ENCODE peak calls at places on chromosomes 13 and 19, in six cellular contexts. U is IMR-90, X is H9, T is neuronal stem cell, H is H1, Z is trophoblast cell. S is an unnamed sample.
A peak's percentile ranks its signal among the peaks of the same experiment; 100 is the strongest.

GRCh38 chr13:51778407-51778806 is 25.6 kb downstream of the DHRS12 start:
- DNase-seq in X (no peak), U (no peak), T (no peak), H (no peak), Z (no peak), S (no peak)

GRCh38 chr19:36215276-36216171 is 618 bp downstream of the ZNF146 start:
- DNase-seq in U (peak; percentile 62), X (no peak), T (peak; percentile 5), H (no peak), Z (no peak), S (peak; percentile 70)

GRCh38 chr19:41876847-41877489 is at the start of gene CD79A:
- DNase-seq in T (no peak), H (no peak), U (no peak), Z (no peak), X (no peak), S (no peak)

GRCh38 chr13:48500652-48501197 is 32.2 kb downstream of the RCBTB2 start:
- DNase-seq in Z (peak; percentile 60), U (peak; percentile 96), X (no peak), H (no peak), T (no peak), S (peak; percentile 87)

GRCh38 chr13:112777637-112778406 is 88.0 kb downstream of the ATP11A start:
- DNase-seq in Z (peak; percentile 60), X (no peak), T (no peak), H (no peak), U (no peak), S (no peak)

GRCh38 chr13:78589206-78589605 is 14.1 kb downstream of the POU4F1 start:
- DNase-seq in U (peak; percentile 9), Z (no peak), T (peak; percentile 79), H (no peak), X (peak; percentile 71), S (no peak)

GRCh38 chr13:97310809-97311436 is 88.8 kb downstream of the MBNL2 start:
- DNase-seq in T (no peak), U (no peak), Z (no peak), H (no peak), X (no peak), S (no peak)

GRCh38 chr19:55095260-55096060 is 19.8 kb downstream of the EPS8L1 start:
- DNase-seq in X (peak; percentile 61), Z (no peak), H (no peak), T (no peak), U (no peak), S (no peak)

GRCh38 chr19:16078759-16079707 is 2.7 kb downstream of the TPM4 start:
- DNase-seq in H (no peak), T (no peak), Z (peak; percentile 81), U (peak; percentile 98), X (no peak), S (peak; percentile 95)

GRCh38 chr13:47117268-47117667 is 220.4 kb upstream of the HTR2A start:
- DNase-seq in X (no peak), Z (no peak), H (no peak), T (no peak), U (peak; percentile 89), S (peak; percentile 76)

GRCh38 chr13:98411617-98412310 is 165.1 kb downstream of the STK24 start:
- DNase-seq in Z (peak; percentile 13), X (no peak), T (no peak), H (no peak), U (no peak), S (no peak)

GRCh38 chr19:35213678-35214632 is 14.6 kb downstream of the FAM187B start:
- DNase-seq in U (peak; percentile 64), X (no peak), Z (peak; percentile 33), T (no peak), H (no peak), S (no peak)

GRCh38 chr13:41458187-41458938 is 1.0 kb downstream of the RGCC start:
- DNase-seq in H (no peak), Z (peak; percentile 29), X (peak; percentile 42), T (no peak), U (peak; percentile 46), S (peak; percentile 34)

GRCh38 chr13:105184221-105184620 is 1351.2 kb downstream of the EFNB2 start:
- DNase-seq in X (no peak), H (no peak), U (no peak), Z (no peak), T (no peak), S (no peak)

GRCh38 chr19:42252365-42253244 is 2.3 kb downstream of the ERF start:
- DNase-seq in H (no peak), X (no peak), U (peak; percentile 68), Z (no peak), T (no peak), S (peak; percentile 81)

GRCh38 chr13:26328326-26328725 is 74.4 kb downstream of the CDK8 start:
- DNase-seq in H (no peak), Z (no peak), X (no peak), T (no peak), U (no peak), S (peak; percentile 28)

GRCh38 chr19:18401580-18402112 is 4.2 kb upstream of the LRRC25 start:
- DNase-seq in Z (peak; percentile 77), U (peak; percentile 69), H (no peak), X (no peak), T (no peak), S (peak; percentile 82)

GRCh38 chr13:110309159-110309476 is 2.0 kb downstream of the COL4A2 start:
- DNase-seq in U (no peak), T (no peak), H (no peak), Z (no peak), X (no peak), S (no peak)

GRCh38 chr19:53157601-53158000 is 1.3 kb downstream of the ZNF347 start:
- DNase-seq in U (peak; percentile 13), H (no peak), X (peak; percentile 42), T (peak; percentile 11), Z (no peak), S (peak; percentile 15)

GRCh38 chr13:44013666-44014291 is 134.1 kb downstream of the LACC1 start:
- DNase-seq in Z (no peak), X (no peak), H (no peak), T (no peak), U (peak; percentile 77), S (peak; percentile 85)

GRCh38 chr13:27182844-27183497 is 11.4 kb upstream of the USP12 start:
- DNase-seq in U (peak; percentile 95), X (no peak), H (no peak), Z (peak; percentile 20), T (no peak), S (peak; percentile 98)

DNA sequence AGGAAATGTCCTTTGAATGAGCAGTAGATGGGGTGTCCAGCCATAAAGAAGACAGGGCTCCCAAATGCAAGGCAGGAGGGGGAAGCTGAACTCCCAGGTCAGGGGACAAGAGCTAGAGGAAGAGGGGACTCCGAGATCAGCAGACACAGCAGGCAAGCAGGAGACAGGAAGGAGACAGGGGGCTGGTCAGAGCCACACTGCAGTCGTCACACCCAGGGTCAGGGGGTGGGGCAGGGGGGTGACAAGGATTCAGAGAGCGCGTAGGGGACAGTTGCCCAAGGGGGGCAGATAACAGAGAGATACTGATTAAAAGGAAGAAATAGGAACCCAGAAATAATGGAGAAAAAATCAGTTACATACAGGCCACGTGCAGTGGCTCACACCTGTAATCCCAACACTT is 3.2 kb downstream of the HSD17B14 start:
- DNase-seq in X (no peak), T (no peak), H (no peak), U (no peak), Z (no peak), S (no peak)
- H3K9me3 ChIP-seq in X (no peaks in the 10 kb centered on the region), T (no peaks in the 10 kb centered on the region), H (no peaks in the 10 kb centered on the region), U (no peaks in the 10 kb centered on the region), Z (no peaks in the 10 kb centered on the region), S (no peaks in the 10 kb centered on the region)

GRCh38 chr13:33377825-33378224 is 92.3 kb upstream of the STARD13 start:
- DNase-seq in H (no peak), U (no peak), X (no peak), Z (no peak), T (no peak), S (no peak)

GRCh38 chr13:33381906-33382305 is 96.4 kb upstream of the STARD13 start:
- DNase-seq in Z (peak; percentile 37), H (no peak), X (no peak), U (no peak), T (no peak), S (no peak)

GRCh38 chr13:33379597-33379996 is 94.0 kb upstream of the STARD13 start:
- DNase-seq in T (no peak), H (no peak), Z (no peak), X (peak; percentile 43), U (no peak), S (no peak)

GRCh38 chr13:33383724-33384577 is 98.4 kb upstream of the STARD13 start:
- DNase-seq in Z (no peak), U (no peak), T (no peak), X (no peak), H (no peak), S (no peak)

DNA sequence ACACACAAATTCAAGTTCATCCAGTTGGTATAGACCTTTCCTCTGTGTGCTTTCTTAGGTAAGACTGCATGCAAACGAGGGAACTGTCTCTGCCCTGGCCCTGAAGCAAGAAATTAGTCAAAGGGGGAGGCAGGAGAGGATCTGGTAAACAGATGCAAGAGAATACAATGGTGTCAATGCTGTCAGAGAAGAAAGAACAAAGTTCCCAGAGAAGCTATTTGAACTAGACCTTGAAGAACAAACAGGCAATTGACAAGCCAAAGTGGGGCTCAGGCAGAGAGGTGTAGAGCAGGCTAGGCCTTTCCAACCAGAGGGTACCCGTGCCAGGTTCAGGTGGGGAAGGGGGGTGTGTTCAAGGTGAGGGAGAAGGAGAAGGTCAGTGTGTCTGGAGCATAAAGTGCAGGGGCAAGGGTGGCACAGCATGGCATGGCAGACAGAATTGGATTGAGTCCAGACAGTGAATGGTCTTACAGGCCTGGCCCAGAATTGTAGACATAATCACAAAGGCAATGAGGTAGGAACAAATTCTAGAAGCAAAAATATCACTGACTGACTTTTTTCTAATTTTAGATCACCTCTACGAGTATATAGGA is 95.0 kb upstream of the STARD13 start:
- DNase-seq in U (no peak), Z (no peak), H (no peak), T (no peak), X (no peak), S (no peak)
- H2AK5ac ChIP-seq in U (peak overlapping the region; percentile 7), Z (no peak overlapping the region), H (no peak overlapping the region), T (no peak overlapping the region), X (no peak overlapping the region), S (no peak overlapping the region)

GRCh38 chr19:50060107-50060506 is 34.3 kb downstream of the ZNF473 start:
- DNase-seq in T (no peak), H (no peak), U (no peak), Z (no peak), X (no peak), S (no peak)
- H3K9me3 ChIP-seq in T (peaks cover 24% of the 10 kb centered on the region), H (peaks cover 48% of the 10 kb centered on the region), U (peaks cover 26% of the 10 kb centered on the region), Z (peaks cover 32% of the 10 kb centered on the region), X (peaks cover 42% of the 10 kb centered on the region), S (peaks cover 37% of the 10 kb centered on the region)

DNA sequence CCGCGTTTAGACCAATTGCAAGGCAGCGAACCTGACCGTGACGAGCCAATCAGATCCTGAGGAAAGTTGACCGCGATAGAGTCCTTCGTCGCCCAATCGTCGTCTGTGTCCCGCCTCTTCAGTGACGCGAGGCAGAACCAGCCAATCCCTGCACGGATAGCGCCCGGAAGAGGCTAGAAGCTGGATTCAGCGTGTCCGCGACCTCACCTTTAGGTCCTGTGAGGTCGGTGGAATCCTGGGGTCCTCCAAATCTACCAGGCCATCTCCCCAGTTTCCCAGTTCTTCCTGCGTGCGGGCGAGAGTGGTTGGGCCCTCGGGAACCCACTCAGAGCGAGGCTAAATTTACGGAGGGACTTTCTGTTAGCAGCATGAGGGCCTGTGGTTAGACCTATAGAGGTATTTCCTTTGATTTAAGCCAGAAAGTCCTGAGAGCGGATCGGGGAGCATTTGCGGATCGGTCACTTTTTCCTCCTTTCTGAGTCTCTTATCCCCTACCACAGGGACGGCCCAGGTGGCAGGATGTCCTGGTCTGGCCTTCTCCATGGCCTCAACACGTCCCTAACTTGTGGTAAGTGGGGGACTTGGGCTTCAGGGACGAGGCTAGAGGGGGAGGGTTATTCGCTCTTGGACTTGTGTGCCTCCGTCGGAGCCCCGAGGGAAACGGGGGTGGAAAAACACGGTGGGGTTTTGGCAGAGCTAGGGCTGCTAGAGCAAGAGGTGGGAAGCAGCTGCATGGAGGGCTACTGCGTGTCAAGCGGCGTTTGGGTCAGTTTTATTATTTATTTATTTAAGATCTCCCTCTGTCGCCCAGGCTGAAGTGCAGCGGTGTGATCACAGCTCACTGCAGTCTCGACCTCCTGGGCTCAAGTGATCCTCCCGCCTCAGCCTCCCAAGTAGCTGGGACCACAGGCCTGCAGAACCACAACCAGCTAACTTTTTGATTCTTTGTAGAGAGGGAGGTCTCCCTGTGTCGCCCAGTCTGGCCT is at the start of gene MRPS12:
- DNase-seq in Z (peak; percentile 100), U (peak; percentile 99), H (peak; percentile 99), T (peak; percentile 99), X (peak; percentile 99), S (peak; percentile 99)
- H2AK5ac ChIP-seq in Z (peak within 1 kb of the TSS; percentile 65), U (peak within 1 kb of the TSS; percentile 81), H (peak within 1 kb of the TSS; percentile 6), T (peak within 1 kb of the TSS; percentile 8), X (no peak within 1 kb of the TSS), S (peak within 1 kb of the TSS; percentile 33)